ENCODE peak calls at places on chromosome 5, in eight cellular contexts. One of them, this sample, is unnamed.
A peak's percentile ranks its signal among the peaks of the same experiment; 100 is the strongest.

GRCh38 chr5:55021465-55021864 is 2.6 kb upstream of the GZMK start:
- DNase-seq in psoas muscle: no peak
- DNase-seq in epithelial cell of esophagus: no peak
- DNase-seq in uterus: no peak
- DNase-seq in IMR-90: no peak
- DNase-seq in fibroblast of the aortic adventitia: peak; percentile 43
- DNase-seq in endodermal cell: no peak
- DNase-seq in Peyer's patch: no peak
- DNase-seq in this sample: no peak

GRCh38 chr5:115472601-115473000 is 72.0 kb downstream of the FEM1C start:
- DNase-seq in psoas muscle: peak; percentile 33
- DNase-seq in epithelial cell of esophagus: no peak
- DNase-seq in uterus: no peak
- DNase-seq in IMR-90: no peak
- DNase-seq in fibroblast of the aortic adventitia: peak; percentile 51
- DNase-seq in endodermal cell: no peak
- DNase-seq in Peyer's patch: no peak
- DNase-seq in this sample: no peak

GRCh38 chr5:141969783-141970741 is 1.2 kb downstream of the RNF14 start:
- DNase-seq in psoas muscle: no peak
- DNase-seq in epithelial cell of esophagus: no peak
- DNase-seq in uterus: no peak
- DNase-seq in IMR-90: no peak
- DNase-seq in fibroblast of the aortic adventitia: peak; percentile 21
- DNase-seq in endodermal cell: no peak
- DNase-seq in Peyer's patch: peak; percentile 42
- DNase-seq in this sample: no peak

GRCh38 chr5:179378441-179379271 is 33.4 kb upstream of the ADAMTS2 start:
- DNase-seq in psoas muscle: no peak
- DNase-seq in epithelial cell of esophagus: no peak
- DNase-seq in uterus: no peak
- DNase-seq in IMR-90: peak; percentile 78
- DNase-seq in fibroblast of the aortic adventitia: no peak
- DNase-seq in endodermal cell: peak; percentile 25
- DNase-seq in Peyer's patch: no peak
- DNase-seq in this sample: no peak

GRCh38 chr5:55407984-55408383 is 100.2 kb downstream of the MTREX start:
- DNase-seq in psoas muscle: no peak
- DNase-seq in epithelial cell of esophagus: no peak
- DNase-seq in uterus: no peak
- DNase-seq in IMR-90: no peak
- DNase-seq in fibroblast of the aortic adventitia: no peak
- DNase-seq in endodermal cell: no peak
- DNase-seq in Peyer's patch: no peak
- DNase-seq in this sample: no peak

GRCh38 chr5:76363385-76364261 is 39.5 kb upstream of the IQGAP2 start:
- DNase-seq in psoas muscle: no peak
- DNase-seq in epithelial cell of esophagus: peak; percentile 68
- DNase-seq in uterus: no peak
- DNase-seq in IMR-90: no peak
- DNase-seq in fibroblast of the aortic adventitia: no peak
- DNase-seq in endodermal cell: no peak
- DNase-seq in Peyer's patch: no peak
- DNase-seq in this sample: no peak

GRCh38 chr5:37722236-37723146 is 117.3 kb downstream of the GDNF start:
- DNase-seq in psoas muscle: no peak
- DNase-seq in epithelial cell of esophagus: peak; percentile 67
- DNase-seq in uterus: no peak
- DNase-seq in IMR-90: peak; percentile 96
- DNase-seq in fibroblast of the aortic adventitia: peak; percentile 88
- DNase-seq in endodermal cell: no peak
- DNase-seq in Peyer's patch: no peak
- DNase-seq in this sample: peak; percentile 78

GRCh38 chr5:17000296-17000939 is 64.3 kb upstream of the MYO10 start:
- DNase-seq in psoas muscle: no peak
- DNase-seq in epithelial cell of esophagus: peak; percentile 62
- DNase-seq in uterus: no peak
- DNase-seq in IMR-90: peak; percentile 98
- DNase-seq in fibroblast of the aortic adventitia: peak; percentile 98
- DNase-seq in endodermal cell: no peak
- DNase-seq in Peyer's patch: no peak
- DNase-seq in this sample: peak; percentile 90

GRCh38 chr5:115583474-115583873 is 18.8 kb downstream of the TICAM2 start:
- DNase-seq in psoas muscle: no peak
- DNase-seq in epithelial cell of esophagus: no peak
- DNase-seq in uterus: no peak
- DNase-seq in IMR-90: peak; percentile 95
- DNase-seq in fibroblast of the aortic adventitia: peak; percentile 83
- DNase-seq in endodermal cell: no peak
- DNase-seq in Peyer's patch: no peak
- DNase-seq in this sample: no peak

GRCh38 chr5:137279631-137280236 is 219.4 kb downstream of the SPOCK1 start:
- DNase-seq in psoas muscle: no peak
- DNase-seq in epithelial cell of esophagus: no peak
- DNase-seq in uterus: no peak
- DNase-seq in IMR-90: no peak
- DNase-seq in fibroblast of the aortic adventitia: no peak
- DNase-seq in endodermal cell: no peak
- DNase-seq in Peyer's patch: no peak
- DNase-seq in this sample: no peak

GRCh38 chr5:39249560-39250274 is 30.4 kb upstream of the FYB1 start:
- DNase-seq in psoas muscle: no peak
- DNase-seq in epithelial cell of esophagus: peak; percentile 62
- DNase-seq in uterus: no peak
- DNase-seq in IMR-90: no peak
- DNase-seq in fibroblast of the aortic adventitia: no peak
- DNase-seq in endodermal cell: no peak
- DNase-seq in Peyer's patch: no peak
- DNase-seq in this sample: no peak

GRCh38 chr5:143143973-143144372 is 259.5 kb downstream of the NR3C1 start:
- DNase-seq in psoas muscle: no peak
- DNase-seq in epithelial cell of esophagus: peak; percentile 77
- DNase-seq in uterus: no peak
- DNase-seq in IMR-90: peak; percentile 83
- DNase-seq in fibroblast of the aortic adventitia: peak; percentile 56
- DNase-seq in endodermal cell: no peak
- DNase-seq in Peyer's patch: no peak
- DNase-seq in this sample: no peak

GRCh38 chr5:172102913-172103629 is 85.0 kb downstream of the STK10 start:
- DNase-seq in psoas muscle: peak; percentile 80
- DNase-seq in epithelial cell of esophagus: peak; percentile 98
- DNase-seq in uterus: peak; percentile 74
- DNase-seq in IMR-90: peak; percentile 95
- DNase-seq in fibroblast of the aortic adventitia: peak; percentile 97
- DNase-seq in endodermal cell: peak; percentile 68
- DNase-seq in Peyer's patch: no peak
- DNase-seq in this sample: peak; percentile 96

GRCh38 chr5:36740259-36740898 is 134.0 kb downstream of the SLC1A3 start:
- DNase-seq in psoas muscle: no peak
- DNase-seq in epithelial cell of esophagus: no peak
- DNase-seq in uterus: no peak
- DNase-seq in IMR-90: peak; percentile 71
- DNase-seq in fibroblast of the aortic adventitia: peak; percentile 26
- DNase-seq in endodermal cell: no peak
- DNase-seq in Peyer's patch: no peak
- DNase-seq in this sample: no peak

GRCh38 chr5:92945630-92946097 is 635.4 kb downstream of the NR2F1-AS1 start:
- DNase-seq in psoas muscle: no peak
- DNase-seq in epithelial cell of esophagus: no peak
- DNase-seq in uterus: no peak
- DNase-seq in IMR-90: peak; percentile 28
- DNase-seq in fibroblast of the aortic adventitia: peak; percentile 25
- DNase-seq in endodermal cell: no peak
- DNase-seq in Peyer's patch: no peak
- DNase-seq in this sample: no peak

GRCh38 chr5:10607023-10607665 is 43.3 kb downstream of the ANKRD33B start:
- DNase-seq in psoas muscle: no peak
- DNase-seq in epithelial cell of esophagus: no peak
- DNase-seq in uterus: no peak
- DNase-seq in IMR-90: peak; percentile 83
- DNase-seq in fibroblast of the aortic adventitia: no peak
- DNase-seq in endodermal cell: peak; percentile 68
- DNase-seq in Peyer's patch: peak; percentile 79
- DNase-seq in this sample: no peak

GRCh38 chr5:10610058-10610457 is 46.2 kb downstream of the ANKRD33B start:
- DNase-seq in psoas muscle: no peak
- DNase-seq in epithelial cell of esophagus: no peak
- DNase-seq in uterus: no peak
- DNase-seq in IMR-90: no peak
- DNase-seq in fibroblast of the aortic adventitia: no peak
- DNase-seq in endodermal cell: no peak
- DNase-seq in Peyer's patch: no peak
- DNase-seq in this sample: no peak

GRCh38 chr5:10604975-10605374 is 41.1 kb downstream of the ANKRD33B start:
- DNase-seq in psoas muscle: no peak
- DNase-seq in epithelial cell of esophagus: no peak
- DNase-seq in uterus: no peak
- DNase-seq in IMR-90: no peak
- DNase-seq in fibroblast of the aortic adventitia: no peak
- DNase-seq in endodermal cell: peak; percentile 43
- DNase-seq in Peyer's patch: no peak
- DNase-seq in this sample: no peak

GRCh38 chr5:10611290-10611689 is 47.4 kb downstream of the ANKRD33B start:
- DNase-seq in psoas muscle: no peak
- DNase-seq in epithelial cell of esophagus: no peak
- DNase-seq in uterus: no peak
- DNase-seq in IMR-90: peak; percentile 73
- DNase-seq in fibroblast of the aortic adventitia: no peak
- DNase-seq in endodermal cell: peak; percentile 47
- DNase-seq in Peyer's patch: no peak
- DNase-seq in this sample: no peak

DNA sequence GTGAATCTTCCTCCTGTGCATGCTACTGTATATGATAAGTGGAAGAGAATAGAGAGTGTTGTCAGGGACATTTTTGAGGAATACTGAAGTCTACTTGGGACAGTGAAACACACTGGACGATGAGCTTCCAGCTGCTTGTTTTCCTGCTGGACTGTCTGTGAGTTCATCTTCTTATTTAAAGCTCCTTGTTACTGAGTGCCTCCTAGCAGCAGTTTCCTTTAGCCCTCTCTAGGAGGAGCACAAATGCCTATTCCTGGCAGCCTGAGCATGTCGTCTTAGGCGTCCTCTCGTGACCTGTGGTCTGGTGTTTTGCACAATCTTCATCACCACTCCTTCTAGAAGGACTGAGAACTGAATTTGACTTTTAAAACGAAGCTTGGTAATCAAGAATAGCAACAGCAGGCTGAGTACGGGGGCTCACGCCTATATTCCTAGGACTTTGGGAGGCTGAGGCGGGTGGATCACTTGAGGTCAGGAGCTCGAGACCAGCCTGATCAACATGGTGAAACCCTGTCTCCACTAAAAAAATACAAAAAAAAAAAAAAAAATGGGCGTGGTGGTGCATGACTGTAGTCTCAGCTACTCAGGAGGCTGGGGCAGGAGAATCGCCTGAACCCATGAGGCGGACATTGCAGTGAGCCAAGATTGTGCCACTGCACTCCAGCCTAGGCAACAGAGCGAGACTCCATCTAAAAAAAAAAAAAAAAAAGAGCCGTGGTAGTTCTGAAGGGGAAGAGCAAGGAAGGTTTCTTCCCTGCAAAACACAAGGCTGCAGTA is 44.0 kb downstream of the ANKRD33B start:
- DNase-seq in psoas muscle: peak; percentile 43
- DNase-seq in epithelial cell of esophagus: no peak
- DNase-seq in uterus: peak; percentile 45
- DNase-seq in IMR-90: peak; percentile 72
- DNase-seq in fibroblast of the aortic adventitia: peak; percentile 73
- DNase-seq in endodermal cell: peak; percentile 62
- DNase-seq in Peyer's patch: peak; percentile 55
- DNase-seq in this sample: no peak
- H3K4me3 ChIP-seq in psoas muscle: peak overlapping the region; percentile 42
- H3K4me3 ChIP-seq in epithelial cell of esophagus: no peak overlapping the region
- H3K4me3 ChIP-seq in uterus: no peak overlapping the region
- H3K4me3 ChIP-seq in IMR-90: no peak overlapping the region
- H3K4me3 ChIP-seq in fibroblast of the aortic adventitia: no peak overlapping the region
- H3K4me3 ChIP-seq in endodermal cell: no peak overlapping the region
- H3K4me3 ChIP-seq in Peyer's patch: peak overlapping the region; percentile 9
- H3K4me3 ChIP-seq in this sample: no peak overlapping the region

GRCh38 chr5:96963267-96963666 is 27.4 kb downstream of the LNPEP start:
- DNase-seq in psoas muscle: peak; percentile 51
- DNase-seq in epithelial cell of esophagus: peak; percentile 34
- DNase-seq in uterus: peak; percentile 46
- DNase-seq in IMR-90: peak; percentile 82
- DNase-seq in fibroblast of the aortic adventitia: peak; percentile 80
- DNase-seq in endodermal cell: no peak
- DNase-seq in Peyer's patch: peak; percentile 41
- DNase-seq in this sample: no peak

GRCh38 chr5:96958977-96959376 is 23.1 kb downstream of the LNPEP start:
- DNase-seq in psoas muscle: no peak
- DNase-seq in epithelial cell of esophagus: no peak
- DNase-seq in uterus: no peak
- DNase-seq in IMR-90: no peak
- DNase-seq in fibroblast of the aortic adventitia: no peak
- DNase-seq in endodermal cell: no peak
- DNase-seq in Peyer's patch: no peak
- DNase-seq in this sample: no peak

GRCh38 chr5:96962540-96962991 is 26.7 kb downstream of the LNPEP start:
- DNase-seq in psoas muscle: no peak
- DNase-seq in epithelial cell of esophagus: no peak
- DNase-seq in uterus: no peak
- DNase-seq in IMR-90: no peak
- DNase-seq in fibroblast of the aortic adventitia: no peak
- DNase-seq in endodermal cell: no peak
- DNase-seq in Peyer's patch: no peak
- DNase-seq in this sample: no peak

GRCh38 chr5:96957125-96958041 is 21.5 kb downstream of the LNPEP start:
- DNase-seq in psoas muscle: no peak
- DNase-seq in epithelial cell of esophagus: no peak
- DNase-seq in uterus: no peak
- DNase-seq in IMR-90: no peak
- DNase-seq in fibroblast of the aortic adventitia: no peak
- DNase-seq in endodermal cell: no peak
- DNase-seq in Peyer's patch: no peak
- DNase-seq in this sample: no peak

GRCh38 chr5:96961053-96961452 is 25.2 kb downstream of the LNPEP start:
- DNase-seq in psoas muscle: no peak
- DNase-seq in epithelial cell of esophagus: no peak
- DNase-seq in uterus: no peak
- DNase-seq in IMR-90: no peak
- DNase-seq in fibroblast of the aortic adventitia: no peak
- DNase-seq in endodermal cell: no peak
- DNase-seq in Peyer's patch: no peak
- DNase-seq in this sample: no peak
- H3K4me3 ChIP-seq in psoas muscle: no peak overlapping the region
- H3K4me3 ChIP-seq in epithelial cell of esophagus: no peak overlapping the region
- H3K4me3 ChIP-seq in uterus: no peak overlapping the region
- H3K4me3 ChIP-seq in IMR-90: no peak overlapping the region
- H3K4me3 ChIP-seq in fibroblast of the aortic adventitia: no peak overlapping the region
- H3K4me3 ChIP-seq in endodermal cell: no peak overlapping the region
- H3K4me3 ChIP-seq in Peyer's patch: peak overlapping the region; percentile 2
- H3K4me3 ChIP-seq in this sample: no peak overlapping the region

GRCh38 chr5:124648902-124649467 is 97.5 kb downstream of the ZNF608 start:
- DNase-seq in psoas muscle: no peak
- DNase-seq in epithelial cell of esophagus: no peak
- DNase-seq in uterus: no peak
- DNase-seq in IMR-90: no peak
- DNase-seq in fibroblast of the aortic adventitia: no peak
- DNase-seq in endodermal cell: no peak
- DNase-seq in Peyer's patch: no peak
- DNase-seq in this sample: no peak
- H3K4me3 ChIP-seq in psoas muscle: peak overlapping the region; percentile 23
- H3K4me3 ChIP-seq in epithelial cell of esophagus: no peak overlapping the region
- H3K4me3 ChIP-seq in uterus: no peak overlapping the region
- H3K4me3 ChIP-seq in IMR-90: no peak overlapping the region
- H3K4me3 ChIP-seq in fibroblast of the aortic adventitia: no peak overlapping the region
- H3K4me3 ChIP-seq in endodermal cell: no peak overlapping the region
- H3K4me3 ChIP-seq in Peyer's patch: no peak overlapping the region
- H3K4me3 ChIP-seq in this sample: no peak overlapping the region

GRCh38 chr5:66958984-66959641 is 237.5 kb downstream of the CD180 start:
- DNase-seq in psoas muscle: peak; percentile 41
- DNase-seq in epithelial cell of esophagus: peak; percentile 63
- DNase-seq in uterus: peak; percentile 29
- DNase-seq in IMR-90: peak; percentile 80
- DNase-seq in fibroblast of the aortic adventitia: peak; percentile 76
- DNase-seq in endodermal cell: peak; percentile 69
- DNase-seq in Peyer's patch: no peak
- DNase-seq in this sample: peak; percentile 19
- H3K4me3 ChIP-seq in psoas muscle: peak overlapping the region; percentile 65
- H3K4me3 ChIP-seq in epithelial cell of esophagus: peak overlapping the region; percentile 25
- H3K4me3 ChIP-seq in uterus: peak overlapping the region; percentile 34
- H3K4me3 ChIP-seq in IMR-90: peak overlapping the region; percentile 51
- H3K4me3 ChIP-seq in fibroblast of the aortic adventitia: peak overlapping the region; percentile 70
- H3K4me3 ChIP-seq in endodermal cell: peak overlapping the region; percentile 29
- H3K4me3 ChIP-seq in Peyer's patch: peak overlapping the region; percentile 4
- H3K4me3 ChIP-seq in this sample: peak overlapping the region; percentile 30

This sample was measured in retinal pigment epithelial cell.